ENCODE peak calls at places on chromosomes 13 and 19, in seven cellular contexts. W is NB4, F is kidney tubule cell, H is posterior cingulate gyrus, Y is iPS-NIHi11, G is C1 segment of cervical spinal cord, J is cardiac muscle cell. E is an unnamed sample.

GRCh38 chr13:74074723-74075122 is 59.5 kb downstream of the KLF12 start:
- DNase-seq in H (no peak), W (no peak), J (peak; percentile 43), Y (no peak), G (no peak), F (peak; percentile 71), E (no peak)

GRCh38 chr19:10568444-10568825 is 344 bp downstream of the CDKN2D start:
- DNase-seq in W (peak; percentile 89), G (no peak), Y (no peak), J (no peak), H (no peak), F (peak; percentile 55), E (no peak)

GRCh38 chr19:15123900-15124299 is 16.7 kb downstream of the SYDE1 start:
- DNase-seq in Y (no peak), J (no peak), H (peak; percentile 87), W (no peak), G (peak; percentile 56), F (no peak), E (no peak)

GRCh38 chr19:14536926-14537692 is 7.7 kb downstream of the TECR start:
- DNase-seq in W (peak; percentile 53), Y (peak; percentile 90), H (no peak), J (peak; percentile 94), F (peak; percentile 75), G (no peak), E (peak; percentile 41)

GRCh38 chr13:60765700-60766411 is 368.8 kb downstream of the TDRD3 start:
- DNase-seq in J (peak; percentile 70), G (no peak), H (no peak), F (peak; percentile 84), Y (peak; percentile 31), W (no peak), E (no peak)

GRCh38 chr19:3669134-3669436 is 31.2 kb downstream of the PIP5K1C start:
- DNase-seq in G (no peak), F (no peak), J (no peak), W (no peak), Y (no peak), H (no peak), E (no peak)

GRCh38 chr13:76969488-76970365 is 21.4 kb downstream of the ACOD1 start:
- DNase-seq in J (no peak), Y (no peak), F (peak; percentile 50), H (no peak), W (no peak), G (no peak), E (no peak)

GRCh38 chr19:30664358-30665058 is 292.3 kb downstream of the ZNF536 start:
- DNase-seq in W (peak; percentile 3), J (peak; percentile 8), H (no peak), Y (no peak), G (no peak), F (peak; percentile 24), E (no peak)

GRCh38 chr13:54628383-54628782 is 1599.8 kb downstream of the OLFM4 start:
- DNase-seq in W (no peak), H (no peak), Y (no peak), J (no peak), G (no peak), F (no peak), E (no peak)

GRCh38 chr19:10316229-10317044 is 622 bp upstream of the FDX2 start:
- DNase-seq in J (no peak), H (no peak), G (no peak), Y (no peak), W (no peak), F (no peak), E (no peak)

GRCh38 chr19:42422092-42422575 is 5.1 kb downstream of the LIPE start:
- DNase-seq in G (no peak), H (peak; percentile 50), F (no peak), W (no peak), Y (no peak), J (no peak), E (no peak)

GRCh38 chr13:97627566-97627965 is 193.6 kb downstream of the RAP2A start:
- DNase-seq in G (no peak), F (peak; percentile 52), H (peak; percentile 89), Y (peak; percentile 71), W (no peak), J (peak; percentile 96), E (peak; percentile 74)

GRCh38 chr19:46306501-46306900 is 9.7 kb downstream of the HIF3A start:
- DNase-seq in F (no peak), W (no peak), J (no peak), G (no peak), Y (no peak), H (no peak), E (no peak)

GRCh38 chr13:52399037-52399436 is 6.9 kb downstream of the THSD1 start:
- DNase-seq in Y (no peak), F (no peak), W (no peak), G (no peak), H (no peak), J (peak; percentile 30), E (no peak)

GRCh38 chr19:42601811-42602443 is 7.2 kb upstream of the CEACAM8 start:
- DNase-seq in J (peak; percentile 47), G (no peak), F (peak; percentile 21), Y (peak; percentile 63), H (no peak), W (peak; percentile 27), E (peak; percentile 59)

GRCh38 chr19:7533281-7533819 is 2.2 kb upstream of the PNPLA6 start:
- DNase-seq in G (peak; percentile 12), J (peak; percentile 79), H (peak; percentile 93), Y (no peak), W (no peak), F (no peak), E (no peak)

GRCh38 chr13:21971662-21972635 is 301.1 kb downstream of the FGF9 start:
- DNase-seq in Y (no peak), J (peak; percentile 3), G (no peak), F (no peak), H (no peak), W (no peak), E (peak; percentile 62)

GRCh38 chr19:33064117-33064777 is 441 bp downstream of the RHPN2 start:
- DNase-seq in J (peak; percentile 15), Y (peak; percentile 80), F (peak; percentile 64), H (no peak), W (peak; percentile 44), G (no peak), E (peak; percentile 31)

GRCh38 chr19:726993-727956 is 18.5 kb downstream of the PALM start:
- DNase-seq in G (no peak), J (no peak), W (no peak), F (no peak), H (no peak), Y (no peak), E (no peak)

GRCh38 chr19:18718846-18719458 is 35.5 kb downstream of the CRTC1 start:
- DNase-seq in J (no peak), Y (no peak), F (no peak), H (no peak), W (no peak), G (no peak), E (no peak)

GRCh38 chr13:24208314-24208713 is 47.8 kb downstream of the SPATA13 start:
- DNase-seq in J (peak; percentile 82), F (peak; percentile 91), W (no peak), Y (no peak), H (no peak), G (peak; percentile 27), E (peak; percentile 62)

GRCh38 chr13:83532809-83533208 is 349.5 kb downstream of the SLITRK1 start:
- DNase-seq in W (no peak), F (no peak), H (peak; percentile 36), J (no peak), Y (no peak), G (no peak), E (no peak)

GRCh38 chr13:111317042-111317550 is 3.3 kb upstream of the TEX29 start:
- DNase-seq in F (no peak), G (no peak), H (no peak), W (no peak), Y (no peak), J (no peak), E (no peak)

GRCh38 chr19:14004619-14005380 is 1.3 kb downstream of the RFX1 start:
- DNase-seq in H (peak; percentile 84), W (peak; percentile 60), F (peak; percentile 35), J (peak; percentile 14), Y (no peak), G (peak; percentile 42), E (peak; percentile 19)

GRCh38 chr13:73411067-73411809 is 352.4 kb downstream of the KLF5 start:
- DNase-seq in W (no peak), F (peak; percentile 60), G (no peak), Y (no peak), J (no peak), H (no peak), E (no peak)

GRCh38 chr19:3546119-3546518 is 7.1 kb downstream of the TEKTIP1 start:
- DNase-seq in H (no peak), J (no peak), G (no peak), W (no peak), F (no peak), Y (no peak), E (no peak)

GRCh38 chr13:110287031-110287828 is 19.7 kb downstream of the COL4A1 start:
- DNase-seq in H (no peak), F (no peak), W (no peak), G (no peak), Y (no peak), J (no peak), E (no peak)